ENCODE peak calls at places on chromosomes 7 and 10, in four cellular contexts. Y is substantia nigra, E is brain microvascular endothelial cell, Q is Peyer's patch. K is an unnamed sample.

GRCh38 chr7:115679976-115680375 is 350.6 kb downstream of the TFEC start:
- DNase-seq in Y (no peak), E (peak; percentile 49), Q (no peak), K (no peak)

GRCh38 chr7:7613210-7613609 is 27.3 kb upstream of the UMAD1 start:
- DNase-seq in Y (no peak), E (no peak), Q (no peak), K (no peak)

GRCh38 chr10:132916421-132916841 is 25.9 kb downstream of the CFAP46 start:
- DNase-seq in Y (no peak), E (no peak), Q (no peak), K (no peak)

GRCh38 chr10:117175215-117175900 is 21.9 kb upstream of the KCNK18 start:
- DNase-seq in Y (peak; percentile 55), E (no peak), Q (peak; percentile 56), K (peak; percentile 11)

GRCh38 chr7:137142376-137142775 is 201.2 kb downstream of the PTN start:
- DNase-seq in Y (no peak), E (no peak), Q (no peak), K (no peak)

GRCh38 chr10:69497611-69498390 is 46.5 kb downstream of the TSPAN15 start:
- DNase-seq in Y (no peak), E (no peak), Q (peak; percentile 42), K (no peak)

GRCh38 chr10:69866688-69867461 is 65.2 kb downstream of the COL13A1 start:
- DNase-seq in Y (no peak), E (peak; percentile 86), Q (peak; percentile 75), K (no peak)

GRCh38 chr7:36490335-36490940 is 100.8 kb downstream of the ANLN start:
- DNase-seq in Y (no peak), E (no peak), Q (no peak), K (no peak)

GRCh38 chr10:73887038-73888015 is 13.0 kb upstream of the CAMK2G start:
- DNase-seq in Y (peak; percentile 74), E (peak; percentile 72), Q (peak; percentile 63), K (no peak)

GRCh38 chr7:149872419-149873073 is 1.2 kb upstream of the ATP6V0E2 start:
- DNase-seq in Y (peak; percentile 85), E (peak; percentile 90), Q (no peak), K (peak; percentile 50)

GRCh38 chr10:49552277-49552676 is 13.4 kb upstream of the ERCC6 start:
- DNase-seq in Y (no peak), E (peak; percentile 81), Q (no peak), K (no peak)

GRCh38 chr10:73641272-73642060 is at the start of gene MYOZ1:
- DNase-seq in Y (no peak), E (no peak), Q (no peak), K (no peak)

GRCh38 chr7:114419441-114420107 is 5.0 kb downstream of the FOXP2 start:
- DNase-seq in Y (no peak), E (no peak), Q (no peak), K (no peak)

GRCh38 chr10:103894454-103894853 is 23.5 kb downstream of the STN1 start:
- DNase-seq in Y (no peak), E (no peak), Q (no peak), K (no peak)

GRCh38 chr7:94396044-94396443 is 1.3 kb downstream of the COL1A2 start:
- DNase-seq in Y (no peak), E (peak; percentile 68), Q (no peak), K (no peak)

GRCh38 chr10:79115302-79115701 is 46.5 kb downstream of the ZMIZ1 start:
- DNase-seq in Y (no peak), E (no peak), Q (no peak), K (no peak)

GRCh38 chr10:95289003-95289920 is 1.5 kb downstream of the PDLIM1 start:
- DNase-seq in Y (no peak), E (no peak), Q (peak; percentile 69), K (no peak)

GRCh38 chr10:37860494-37861190 is 3.2 kb upstream of the ZNF248 start:
- DNase-seq in Y (no peak), E (no peak), Q (no peak), K (no peak)

DNA sequence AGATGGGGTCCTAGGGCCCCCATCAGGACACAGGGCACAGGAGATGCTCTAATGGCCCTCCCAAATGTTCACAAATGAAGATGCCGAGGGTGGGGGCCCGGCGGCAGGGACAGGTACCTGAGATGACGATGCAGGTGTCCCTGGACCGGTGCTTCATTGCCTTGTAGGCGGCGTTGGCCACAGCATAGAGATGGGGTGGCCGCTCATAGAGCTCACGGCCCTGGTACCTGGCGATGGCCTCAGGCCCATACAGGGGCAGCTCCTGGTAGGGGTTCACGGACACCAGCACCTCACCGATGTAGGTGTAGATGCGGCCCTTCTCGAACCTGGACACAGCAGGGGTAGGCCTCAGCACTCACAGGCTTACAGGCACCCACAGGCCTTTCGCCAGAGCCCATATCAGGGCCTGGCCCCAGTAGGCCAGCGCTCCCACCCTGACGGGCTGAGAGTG is 2.0 kb downstream of the MYO1G start:
- DNase-seq in Y (no peak), E (no peak), Q (no peak), K (no peak)
- H3K27ac ChIP-seq in Y (no peak overlapping the region), E (no peak overlapping the region), Q (peak overlapping the region; percentile 8), K (peak overlapping the region; percentile 49)

GRCh38 chr10:101005869-101006567 is 6.4 kb downstream of the LZTS2 start:
- DNase-seq in Y (no peak), E (no peak), Q (no peak), K (no peak)
- H3K27ac ChIP-seq in Y (peak overlapping the region; percentile 100), E (no peak overlapping the region), Q (no peak overlapping the region), K (no peak overlapping the region)

DNA sequence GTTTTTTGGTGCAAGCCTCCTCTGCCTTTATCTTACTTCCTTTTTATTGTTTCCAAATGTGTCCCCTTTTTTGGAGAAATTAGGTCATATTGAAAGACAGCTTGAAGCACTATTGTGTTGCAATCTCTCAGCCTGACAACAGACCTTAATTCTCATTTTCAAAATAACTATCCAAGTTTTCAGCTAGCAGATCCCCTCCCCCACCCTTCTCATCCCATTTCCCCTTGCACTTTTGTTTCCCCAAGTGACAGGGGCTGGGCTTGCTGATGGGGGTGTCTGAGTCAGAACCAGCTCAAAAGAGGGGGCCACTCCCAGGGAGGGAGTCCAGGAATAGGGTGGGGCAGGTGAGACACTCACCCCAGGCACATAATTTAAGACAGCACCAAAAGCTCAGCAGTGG is 75.3 kb downstream of the MKI67 start:
- DNase-seq in Y (no peak), E (no peak), Q (no peak), K (no peak)
- H3K27ac ChIP-seq in Y (no peak overlapping the region), E (no peak overlapping the region), Q (no peak overlapping the region), K (no peak overlapping the region)

DNA sequence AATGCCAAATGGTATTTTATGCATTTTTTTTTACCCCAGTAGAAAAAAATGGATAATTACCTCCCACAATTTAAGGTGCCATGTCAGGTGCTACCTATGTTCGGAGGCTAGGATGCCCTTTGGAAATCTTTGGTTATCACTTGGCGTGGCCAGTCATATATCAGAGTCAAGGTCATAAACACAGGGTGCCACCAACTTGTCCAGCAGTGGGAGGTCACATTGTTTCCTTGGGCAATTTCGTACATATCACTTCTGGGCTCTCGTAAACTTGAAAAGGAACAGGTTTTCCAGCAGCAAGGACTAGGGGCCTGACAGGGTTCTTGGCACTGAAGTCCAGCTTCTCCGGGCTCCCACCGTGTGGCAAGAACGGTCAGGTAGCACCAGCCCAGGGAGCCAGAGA is 48.0 kb upstream of the BHLHA15 start:
- DNase-seq in Y (no peak), E (no peak), Q (no peak), K (no peak)
- H3K27ac ChIP-seq in Y (no peak overlapping the region), E (no peak overlapping the region), Q (no peak overlapping the region), K (no peak overlapping the region)

GRCh38 chr7:143444785-143445184 is 1.5 kb downstream of the TAS2R60 start:
- DNase-seq in Y (no peak), E (no peak), Q (no peak), K (no peak)

GRCh38 chr7:143448429-143448828 is 5.2 kb downstream of the TAS2R60 start:
- DNase-seq in Y (no peak), E (no peak), Q (no peak), K (no peak)

GRCh38 chr7:143444063-143444782 is 970 bp downstream of the TAS2R60 start:
- DNase-seq in Y (no peak), E (no peak), Q (no peak), K (no peak)

GRCh38 chr7:143449793-143450192 is 6.5 kb downstream of the TAS2R60 start:
- DNase-seq in Y (no peak), E (no peak), Q (no peak), K (no peak)

GRCh38 chr7:143447500-143447899 is 4.2 kb downstream of the TAS2R60 start:
- DNase-seq in Y (no peak), E (no peak), Q (no peak), K (no peak)
- H3K27ac ChIP-seq in Y (no peak overlapping the region), E (no peak overlapping the region), Q (no peak overlapping the region), K (no peak overlapping the region)

GRCh38 chr10:91097313-91097712 is 123.2 kb upstream of the PCGF5 start:
- DNase-seq in Y (no peak), E (no peak), Q (no peak), K (no peak)

GRCh38 chr10:91091780-91092179 is 128.7 kb upstream of the PCGF5 start:
- DNase-seq in Y (no peak), E (no peak), Q (no peak), K (no peak)

GRCh38 chr10:91090761-91091529 is 129.5 kb upstream of the PCGF5 start:
- DNase-seq in Y (no peak), E (peak; percentile 11), Q (no peak), K (no peak)

GRCh38 chr10:91096263-91096662 is 124.2 kb upstream of the PCGF5 start:
- DNase-seq in Y (no peak), E (no peak), Q (no peak), K (no peak)
- H3K27ac ChIP-seq in Y (no peak overlapping the region), E (no peak overlapping the region), Q (no peak overlapping the region), K (no peak overlapping the region)

GRCh38 chr10:23270531-23270930 is 74.1 kb downstream of the C10orf67 start:
- DNase-seq in Y (no peak), E (no peak), Q (no peak), K (no peak)
- H3K27ac ChIP-seq in Y (no peak overlapping the region), E (no peak overlapping the region), Q (no peak overlapping the region), K (no peak overlapping the region)

GRCh38 chr10:59976909-59977308 is 70.6 kb upstream of the CCDC6 start:
- DNase-seq in Y (no peak), E (no peak), Q (no peak), K (no peak)

GRCh38 chr10:59970396-59971368 is 64.3 kb upstream of the CCDC6 start:
- DNase-seq in Y (no peak), E (no peak), Q (no peak), K (no peak)

GRCh38 chr10:59967079-59967478 is 60.7 kb upstream of the CCDC6 start:
- DNase-seq in Y (no peak), E (no peak), Q (no peak), K (no peak)

GRCh38 chr10:59968705-59969104 is 62.3 kb upstream of the CCDC6 start:
- DNase-seq in Y (no peak), E (no peak), Q (no peak), K (no peak)

GRCh38 chr10:59971915-59972314 is 65.6 kb upstream of the CCDC6 start:
- DNase-seq in Y (no peak), E (peak; percentile 32), Q (no peak), K (no peak)
- H3K27ac ChIP-seq in Y (no peak overlapping the region), E (no peak overlapping the region), Q (no peak overlapping the region), K (no peak overlapping the region)

GRCh38 chr7:46257766-46258448 is 336.8 kb upstream of the IGFBP3 start:
- DNase-seq in Y (no peak), E (peak; percentile 77), Q (no peak), K (no peak)

GRCh38 chr7:46253500-46253899 is 332.4 kb upstream of the IGFBP3 start:
- DNase-seq in Y (no peak), E (peak; percentile 19), Q (no peak), K (no peak)

GRCh38 chr7:46259947-46260346 is 338.9 kb upstream of the IGFBP3 start:
- DNase-seq in Y (no peak), E (no peak), Q (no peak), K (no peak)

GRCh38 chr7:46256870-46257528 is 335.9 kb upstream of the IGFBP3 start:
- DNase-seq in Y (no peak), E (no peak), Q (no peak), K (no peak)
- H3K27ac ChIP-seq in Y (no peak overlapping the region), E (no peak overlapping the region), Q (no peak overlapping the region), K (no peak overlapping the region)

K was measured in CD8-positive, alpha-beta T cell.